ENCODE peak calls at places on chromosomes 2 and 18, in ten cellular contexts. D is iris pigment epithelial cell; H is HEK293T; X is NCI-H774; Y is occipital lobe; L is GM12892; V is nucleus accumbens; N is activated naive CD4-positive, alpha-beta T cell treated with Interleukin-2 at 50 U/mL for 16 hours; S is naive B cell; U is NCI-H748 treated with DMSO at 0.1 percent for 48 hours. W is an unnamed sample.

GRCh38 chr18:33821503-33821902 is 243.5 kb downstream of the ASXL3 start:
- DNase-seq in U (no peak), H (no peak), V (no peak), D (peak), L (no peak), S (no peak), N (no peak), X (peak), Y (no peak), W (no peak)

GRCh38 chr2:74789278-74789677 is 44.6 kb upstream of the HK2 start:
- DNase-seq in S (no peak), H (no peak), N (no peak), Y (no peak), X (no peak), D (no peak), V (no peak), U (no peak), L (no peak), W (peak)

GRCh38 chr2:119367472-119368099 is 809 bp downstream of the DBI start:
- DNase-seq in V (peak), H (peak), Y (no peak), N (peak), S (peak), D (peak), U (no peak), L (peak), X (peak), W (peak)

GRCh38 chr2:1283020-1283801 is 130.1 kb upstream of the TPO start:
- DNase-seq in N (no peak), X (no peak), Y (no peak), D (no peak), S (no peak), L (no peak), U (no peak), V (no peak), H (no peak), W (no peak)

GRCh38 chr2:170306293-170306873 is 128.4 kb downstream of the MYO3B start:
- DNase-seq in L (no peak), H (no peak), Y (no peak), U (no peak), X (no peak), S (no peak), V (no peak), N (no peak), D (no peak), W (no peak)

GRCh38 chr2:130755234-130756040 is at the start of gene AMER3:
- DNase-seq in H (peak), S (no peak), U (peak), V (peak), D (no peak), N (no peak), L (no peak), X (no peak), Y (peak), W (no peak)

GRCh38 chr2:30161929-30162328 is 15.1 kb downstream of the YPEL5 start:
- DNase-seq in N (no peak), U (no peak), D (no peak), S (peak), H (no peak), L (no peak), Y (no peak), X (no peak), V (no peak), W (no peak)

GRCh38 chr2:69192176-69192945 is 179.4 kb downstream of the ANTXR1 start:
- DNase-seq in U (no peak), D (no peak), S (no peak), X (no peak), L (no peak), H (no peak), Y (no peak), V (no peak), N (no peak), W (no peak)

GRCh38 chr18:56532176-56532840 is 106.1 kb downstream of the TXNL1 start:
- DNase-seq in H (no peak), U (no peak), S (no peak), Y (no peak), X (no peak), D (peak), V (no peak), L (no peak), N (no peak), W (no peak)

GRCh38 chr18:9536354-9537152 is 61.2 kb downstream of the RALBP1 start:
- DNase-seq in V (no peak), X (no peak), S (no peak), D (peak), H (no peak), Y (no peak), L (no peak), U (no peak), N (no peak), W (no peak)

GRCh38 chr2:163556511-163556910 is 179.3 kb downstream of the FIGN start:
- DNase-seq in Y (no peak), H (no peak), L (no peak), D (peak), N (no peak), S (no peak), U (no peak), X (no peak), V (no peak), W (no peak)

GRCh38 chr2:159879061-159879604 is 81.1 kb upstream of the CD302 start:
- DNase-seq in L (no peak), H (no peak), U (no peak), X (no peak), N (peak), S (peak), Y (no peak), D (peak), V (no peak), W (no peak)

GRCh38 chr2:229313591-229313990 is 42.5 kb upstream of the PID1 start:
- DNase-seq in X (no peak), S (no peak), V (no peak), D (peak), U (no peak), N (no peak), H (no peak), L (no peak), Y (no peak), W (peak)

GRCh38 chr2:240795916-240796510 is 24.0 kb downstream of the KIF1A start:
- DNase-seq in S (no peak), N (no peak), U (no peak), L (no peak), D (no peak), Y (no peak), X (no peak), V (no peak), H (no peak), W (no peak)

GRCh38 chr18:10546557-10547300 is 20.9 kb downstream of the NAPG start:
- DNase-seq in D (peak), N (no peak), U (no peak), L (no peak), S (no peak), X (no peak), H (no peak), V (peak), Y (no peak), W (no peak)

GRCh38 chr2:95384854-95385569 is 17.5 kb upstream of the FAHD2A start:
- DNase-seq in X (no peak), H (no peak), Y (no peak), D (no peak), S (no peak), L (no peak), U (no peak), N (no peak), V (no peak), W (no peak)

GRCh38 chr2:26034597-26035067 is 748 bp downstream of the RAB10 start:
- DNase-seq in V (no peak), S (no peak), L (no peak), D (peak), H (no peak), X (no peak), N (no peak), U (peak), Y (no peak), W (peak)

GRCh38 chr2:96819876-96820511 is 3.9 kb downstream of the CNNM3 start:
- DNase-seq in L (no peak), X (no peak), N (no peak), S (no peak), V (no peak), U (no peak), D (no peak), Y (no peak), H (no peak), W (no peak)

GRCh38 chr18:60147326-60147725 is 225.2 kb downstream of the MC4R start:
- DNase-seq in H (no peak), S (no peak), U (no peak), X (no peak), V (no peak), L (no peak), N (no peak), D (no peak), Y (no peak), W (no peak)

GRCh38 chr2:212644195-212644837 is 105.7 kb upstream of the ERBB4 start:
- DNase-seq in Y (no peak), N (no peak), X (no peak), V (no peak), H (no peak), S (no peak), U (no peak), D (no peak), L (no peak), W (no peak)

GRCh38 chr2:9345997-9346396 is 77.3 kb downstream of the ITGB1BP1 start:
- DNase-seq in N (no peak), X (no peak), Y (no peak), U (no peak), S (no peak), D (no peak), H (no peak), L (no peak), V (no peak), W (no peak)

GRCh38 chr18:68234676-68235075 is 480.2 kb downstream of the TMX3 start:
- DNase-seq in L (no peak), V (no peak), S (no peak), U (no peak), X (no peak), Y (no peak), H (no peak), N (no peak), D (no peak), W (no peak)

GRCh38 chr2:178291703-178292102 is 97.4 kb downstream of the OSBPL6 start:
- DNase-seq in L (no peak), N (no peak), U (no peak), V (no peak), D (no peak), H (no peak), S (no peak), Y (no peak), X (no peak), W (no peak)

GRCh38 chr2:73982140-73982617 is 2.5 kb upstream of the TET3 start:
- DNase-seq in H (no peak), Y (no peak), D (no peak), S (no peak), L (no peak), X (no peak), N (no peak), V (no peak), U (no peak), W (no peak)

GRCh38 chr18:24827500-24827899 is 367.1 kb downstream of the HRH4 start:
- DNase-seq in Y (no peak), U (no peak), X (no peak), S (no peak), D (no peak), H (no peak), L (no peak), V (no peak), N (no peak), W (no peak)

GRCh38 chr2:55370208-55370607 is 49.4 kb downstream of the CCDC88A start:
- DNase-seq in L (no peak), U (no peak), H (no peak), N (no peak), Y (no peak), S (no peak), D (no peak), X (no peak), V (no peak), W (no peak)

GRCh38 chr2:50575232-50575631 is 456.7 kb downstream of the NRXN1 start:
- DNase-seq in N (no peak), H (no peak), S (no peak), V (no peak), D (no peak), Y (no peak), U (no peak), X (no peak), L (no peak), W (no peak)

GRCh38 chr2:42810971-42811865 is 18.8 kb upstream of the HAAO start:
- DNase-seq in V (peak), U (peak), H (peak), Y (peak), X (peak), L (peak), S (peak), N (peak), D (peak), W (peak)

GRCh38 chr2:27966466-27966865 is 75.9 kb downstream of the BABAM2 start:
- DNase-seq in D (peak), S (no peak), V (no peak), Y (no peak), U (no peak), X (no peak), H (no peak), N (no peak), L (no peak), W (peak)

GRCh38 chr2:32932825-32933755 is 13.7 kb upstream of the LTBP1 start:
- DNase-seq in S (no peak), H (no peak), N (no peak), X (no peak), Y (no peak), U (no peak), L (no peak), V (no peak), D (no peak), W (no peak)

GRCh38 chr2:195118276-195118675 is 538.8 kb upstream of the SLC39A10 start:
- DNase-seq in V (no peak), D (no peak), X (no peak), S (no peak), L (no peak), N (no peak), U (no peak), H (no peak), Y (no peak), W (no peak)

GRCh38 chr2:43041167-43041566 is 185.2 kb downstream of the ZFP36L2 start:
- DNase-seq in V (no peak), X (no peak), H (no peak), U (no peak), D (no peak), L (no peak), Y (no peak), N (no peak), S (no peak), W (no peak)

W was measured in Ammon's horn.